ENCODE peak calls at places on chromosomes 1 and 21, in four cellular contexts. V, G, R and N are unnamed samples.
A peak's percentile ranks its signal among the peaks of the same experiment; 100 is the strongest.

GRCh38 chr1:2074316-2074855 is 24.2 kb downstream of the PRKCZ start:
- DNase-seq in G (no peak), R (no peak), V (no peak), N (no peak)

GRCh38 chr21:27590271-27590670 is 623.4 kb upstream of the ADAMTS5 start:
- DNase-seq in G (peak; percentile 36), V (no peak), R (no peak), N (no peak)

GRCh38 chr21:42155045-42155855 is 63.7 kb upstream of the ABCG1 start:
- DNase-seq in V (no peak), R (no peak), G (no peak), N (no peak)

GRCh38 chr1:202288177-202288576 is 53.6 kb downstream of the UBE2T start:
- DNase-seq in R (no peak), G (no peak), V (no peak), N (no peak)

GRCh38 chr1:36888811-36889477 is 145.4 kb downstream of the GRIK3 start:
- DNase-seq in R (no peak), G (no peak), V (peak; percentile 78), N (no peak)

GRCh38 chr1:15680131-15680530 is 4.0 kb upstream of the PLEKHM2 start:
- DNase-seq in R (no peak), G (no peak), V (no peak), N (no peak)

GRCh38 chr1:20739225-20739624 is 6.7 kb upstream of the SH2D5 start:
- DNase-seq in V (no peak), R (no peak), G (no peak), N (no peak)

GRCh38 chr1:47934243-47934805 is 62.9 kb downstream of the TRABD2B start:
- DNase-seq in V (peak; percentile 96), R (peak; percentile 11), G (peak; percentile 65), N (no peak)

DNA sequence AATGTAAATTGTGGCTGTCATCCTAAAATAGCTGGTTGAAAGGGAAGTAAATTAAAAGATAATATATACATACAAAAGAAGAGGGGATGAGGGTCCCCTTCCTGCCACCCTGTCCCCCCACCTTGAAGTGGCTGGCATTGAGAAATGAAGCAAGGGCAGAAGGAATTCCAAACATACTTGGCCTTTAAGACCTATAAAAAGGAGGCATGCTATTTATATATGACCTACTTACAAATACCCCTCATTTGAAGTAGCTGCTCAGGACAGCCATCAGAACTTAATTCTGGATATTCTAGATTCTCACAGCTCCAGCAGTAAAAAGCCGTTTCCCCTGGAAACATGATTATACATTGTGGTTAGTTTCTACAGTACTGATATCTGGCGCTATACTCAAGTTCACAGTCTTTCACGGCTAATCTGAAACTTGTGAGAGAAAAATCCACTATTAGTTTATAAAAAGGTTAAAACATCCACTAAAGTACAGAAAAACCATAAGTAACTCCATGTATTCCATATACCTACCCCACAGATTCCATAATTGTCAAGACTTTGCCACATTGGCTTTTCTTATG is 9.6 kb upstream of the MAP10 start:
- DNase-seq in V (no peak), G (no peak), R (no peak), N (no peak)
- H3K4me1 ChIP-seq in V (peaks cover 11% of the 10 kb centered on the region), G (no peaks in the 10 kb centered on the region), R (peaks cover 2% of the 10 kb centered on the region), N (peaks cover 14% of the 10 kb centered on the region)

DNA sequence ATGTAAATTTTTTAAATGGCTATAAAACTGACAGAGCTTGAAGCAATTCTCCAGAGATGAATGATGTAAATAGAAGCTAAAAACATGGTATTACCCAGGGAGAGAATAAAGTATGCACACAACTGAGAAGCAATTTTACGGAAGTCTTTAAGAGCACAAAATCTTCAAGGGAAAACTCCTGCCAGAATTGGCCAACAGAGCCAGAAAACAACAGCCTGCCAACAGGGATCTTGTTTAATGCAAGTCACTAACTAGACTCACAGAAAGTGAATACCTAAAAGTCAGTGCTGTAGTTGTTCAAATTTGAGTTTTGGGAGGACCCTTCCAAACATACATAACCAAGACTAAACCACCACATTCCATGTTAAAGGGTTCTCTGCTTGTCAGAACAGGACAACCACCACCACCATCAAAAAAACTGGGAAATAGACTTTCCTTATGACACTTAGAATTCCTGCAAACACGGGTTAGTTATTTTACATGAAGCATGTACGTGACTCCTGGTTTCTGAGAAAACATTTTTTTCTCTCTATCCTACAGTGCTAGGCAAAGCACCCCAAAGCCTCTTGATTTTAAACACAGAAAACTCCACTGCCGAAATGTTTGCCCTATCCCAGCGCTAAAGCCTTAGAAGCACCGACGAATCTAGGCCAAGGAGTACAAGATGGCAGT is 1.6 kb downstream of the EPS15 start:
- DNase-seq in V (no peak), R (no peak), G (no peak), N (no peak)
- H3K4me1 ChIP-seq in V (peaks cover 52% of the 10 kb centered on the region), R (peaks cover 3% of the 10 kb centered on the region), G (peaks cover 37% of the 10 kb centered on the region), N (peaks cover 72% of the 10 kb centered on the region)

DNA sequence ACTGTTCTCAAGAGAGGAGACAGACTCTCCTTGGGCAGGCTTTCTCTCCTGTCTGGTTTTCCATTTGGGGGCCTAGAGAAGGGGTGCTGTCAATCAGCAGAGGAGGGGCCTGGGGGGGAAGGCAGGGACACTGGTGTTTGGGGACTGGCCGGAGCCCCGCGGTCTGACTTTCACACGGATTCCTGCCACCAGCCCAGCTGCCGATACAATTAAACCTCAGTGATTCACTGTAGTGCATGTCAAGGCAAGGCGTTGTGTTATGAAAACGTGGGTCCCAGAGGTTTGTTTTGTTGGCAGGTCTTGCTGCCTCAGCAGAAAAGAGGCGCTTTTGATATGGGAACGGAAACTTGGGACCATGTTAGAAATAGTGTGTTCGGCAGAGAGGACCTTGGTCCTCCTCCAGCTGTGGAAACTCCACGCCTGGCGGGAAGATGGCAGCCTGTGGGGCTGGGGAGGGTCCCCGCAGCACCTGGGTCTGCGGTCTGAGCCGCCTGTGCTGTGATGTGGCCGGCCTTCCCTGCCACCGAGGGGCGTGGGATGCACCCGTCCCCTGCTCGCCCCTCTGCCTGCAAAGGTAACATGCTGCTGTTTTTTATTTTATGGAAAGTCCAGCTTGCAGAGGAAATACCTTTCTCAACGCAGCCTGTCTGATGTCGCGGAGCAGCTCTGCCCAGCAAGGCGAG is 47.6 kb downstream of the SPSB1 start:
- DNase-seq in V (no peak), G (no peak), R (no peak), N (no peak)
- H3K4me1 ChIP-seq in V (peaks cover 89% of the 10 kb centered on the region), G (peaks cover 40% of the 10 kb centered on the region), R (peaks cover 40% of the 10 kb centered on the region), N (no peaks in the 10 kb centered on the region)

GRCh38 chr1:67723126-67723525 is 38.1 kb downstream of the GADD45A start:
- DNase-seq in G (no peak), V (no peak), R (no peak), N (no peak)
- H3K4me1 ChIP-seq in G (peaks cover 33% of the 10 kb centered on the region), V (peaks cover 55% of the 10 kb centered on the region), R (peaks cover 15% of the 10 kb centered on the region), N (no peaks in the 10 kb centered on the region)

GRCh38 chr1:107939256-107939655 is 25.7 kb downstream of the VAV3 start:
- DNase-seq in R (no peak), G (no peak), V (no peak), N (no peak)
- H3K4me1 ChIP-seq in R (no peaks in the 10 kb centered on the region), G (peaks cover 18% of the 10 kb centered on the region), V (peaks cover 11% of the 10 kb centered on the region), N (peaks cover 27% of the 10 kb centered on the region)

GRCh38 chr1:154429841-154430611 is 24.9 kb downstream of the IL6R start:
- DNase-seq in R (no peak), V (no peak), G (no peak), N (no peak)
- H3K4me1 ChIP-seq in R (peaks cover 8% of the 10 kb centered on the region), V (peaks cover 98% of the 10 kb centered on the region), G (peaks cover 75% of the 10 kb centered on the region), N (peaks cover 81% of the 10 kb centered on the region)

DNA sequence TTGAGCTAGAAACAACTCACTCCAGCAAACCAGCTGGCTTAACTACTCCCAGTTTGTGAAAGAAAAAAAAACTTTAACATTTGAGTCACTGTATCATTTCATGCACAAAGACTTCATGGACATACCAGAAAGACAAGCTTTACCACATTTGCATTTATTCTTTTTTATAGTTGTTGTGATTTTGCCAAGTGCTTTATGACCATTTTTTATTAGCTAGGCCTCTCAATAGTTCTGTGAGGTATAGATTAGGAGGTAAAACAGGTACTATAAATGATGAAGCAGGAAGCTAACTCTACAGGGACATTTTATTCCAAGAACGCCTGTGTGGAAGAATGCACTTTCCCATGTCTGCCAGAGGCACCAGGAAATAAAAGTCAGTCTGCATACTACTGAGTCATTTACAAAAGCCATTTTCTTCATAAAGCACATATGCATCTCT is 8.2 kb upstream of the DENND1B start:
- DNase-seq in G (no peak), R (no peak), V (no peak), N (no peak)
- H3K4me1 ChIP-seq in G (no peaks in the 10 kb centered on the region), R (no peaks in the 10 kb centered on the region), V (no peaks in the 10 kb centered on the region), N (peaks cover 8% of the 10 kb centered on the region)

GRCh38 chr1:10001016-10001665 is 4.1 kb downstream of the RBP7 start:
- DNase-seq in V (no peak), R (no peak), G (no peak), N (no peak)

GRCh38 chr1:9993571-9994075 is 3.4 kb upstream of the RBP7 start:
- DNase-seq in R (no peak), G (no peak), V (no peak), N (no peak)

GRCh38 chr1:9992910-9993309 is 4.1 kb upstream of the RBP7 start:
- DNase-seq in R (no peak), V (no peak), G (peak; percentile 22), N (no peak)

GRCh38 chr1:9990944-9991343 is 6.1 kb upstream of the RBP7 start:
- DNase-seq in R (no peak), G (peak; percentile 55), V (no peak), N (no peak)

GRCh38 chr1:9996624-9997582 is at the start of gene RBP7:
- DNase-seq in G (peak; percentile 51), V (no peak), R (peak; percentile 8), N (no peak)
- H3K4me1 ChIP-seq in G (peaks cover 8% of the 10 kb centered on the region), V (peaks cover 23% of the 10 kb centered on the region), R (peaks cover 8% of the 10 kb centered on the region), N (peaks cover 6% of the 10 kb centered on the region)

DNA sequence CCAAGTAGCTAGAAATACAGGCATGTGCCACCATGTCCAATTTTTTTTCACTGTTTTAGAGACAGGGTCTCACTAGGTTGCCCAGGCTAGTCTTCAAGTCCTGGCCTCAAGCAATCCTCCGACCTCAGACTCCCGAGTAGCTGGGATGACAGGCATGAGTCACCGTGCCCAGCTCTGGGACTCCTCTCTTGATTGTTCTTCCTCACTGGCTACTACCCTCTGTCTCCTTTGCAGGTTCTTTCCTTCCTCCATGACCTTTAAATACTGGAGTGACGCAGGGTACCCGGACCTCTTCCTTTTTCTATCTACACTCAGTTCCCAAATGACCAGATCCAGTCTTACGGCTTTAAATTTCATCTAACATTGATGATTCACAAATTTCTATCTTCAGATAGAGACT is 34.9 kb downstream of the ASH1L start:
- DNase-seq in G (no peak), V (no peak), R (no peak), N (no peak)
- H3K4me1 ChIP-seq in G (peaks cover 20% of the 10 kb centered on the region), V (peaks cover 47% of the 10 kb centered on the region), R (peaks cover 5% of the 10 kb centered on the region), N (peaks cover 27% of the 10 kb centered on the region)